ENCODE peak calls at places on chromosomes 4 and X, in nine cellular contexts. U is GM23338; Q is AG10803; T is CD8-positive, alpha-beta T cell; K is heart left ventricle; X is bronchial epithelial cell; S is heart right ventricle; P is colonic mucosa; A is right lobe of liver. Y is an unnamed sample.

GRCh38 chr4:36610628-36611027 is 329.2 kb downstream of the DTHD1 start:
- DNase-seq in U (no peak), Q (no peak), T (no peak), K (no peak), X (no peak), S (no peak), P (no peak), A (no peak), Y (no peak)

GRCh38 chr4:116275006-116275405 is 810.4 kb downstream of the TRAM1L1 start:
- DNase-seq in U (no peak), Q (no peak), T (no peak), K (no peak), X (no peak), S (no peak), P (no peak), A (no peak), Y (no peak)

GRCh38 chrX:78102100-78102499 is 1.9 kb upstream of the PGK1 start:
- DNase-seq in U (no peak), Q (no peak), T (no peak), K (no peak), X (no peak), S (no peak), P (no peak), A (no peak), Y (no peak)

GRCh38 chr4:172202480-172203076 is 389.4 kb downstream of the GALNTL6 start:
- DNase-seq in U (peak), Q (peak), T (no peak), K (no peak), X (peak), S (no peak), P (no peak), A (no peak), Y (peak)

GRCh38 chr4:52102587-52102986 is 51.5 kb downstream of the SPATA18 start:
- DNase-seq in U (no peak), Q (no peak), T (no peak), K (no peak), X (peak), S (no peak), P (no peak), A (no peak), Y (peak)

GRCh38 chr4:173525118-173526033 is 4.7 kb downstream of the HAND2 start:
- DNase-seq in U (peak), Q (no peak), T (no peak), K (no peak), X (no peak), S (peak), P (no peak), A (no peak), Y (peak)

GRCh38 chr4:182569561-182569960 is 326.4 kb downstream of the TENM3 start:
- DNase-seq in U (no peak), Q (no peak), T (no peak), K (no peak), X (no peak), S (no peak), P (no peak), A (no peak), Y (no peak)

GRCh38 chrX:10085223-10085622 is 71.6 kb upstream of the CLCN4 start:
- DNase-seq in U (no peak), Q (no peak), T (no peak), K (no peak), X (peak), S (no peak), P (no peak), A (no peak), Y (peak)

GRCh38 chrX:131262738-131263679 is 26.1 kb downstream of the IGSF1 start:
- DNase-seq in U (peak), Q (no peak), T (no peak), K (no peak), X (peak), S (peak), P (no peak), A (peak), Y (no peak)

GRCh38 chrX:118989886-118990285 is 15.5 kb downstream of the LONRF3 start:
- DNase-seq in U (no peak), Q (no peak), T (no peak), K (no peak), X (no peak), S (no peak), P (no peak), A (no peak), Y (no peak)

GRCh38 chr4:123838426-123838825 is 441.8 kb downstream of the SPRY1 start:
- DNase-seq in U (no peak), Q (no peak), T (no peak), K (no peak), X (no peak), S (no peak), P (no peak), A (no peak), Y (no peak)

GRCh38 chrX:11188664-11189063 is 77.5 kb downstream of the HCCS start:
- DNase-seq in U (no peak), Q (peak), T (no peak), K (no peak), X (peak), S (no peak), P (no peak), A (no peak), Y (no peak)

GRCh38 chrX:29555465-29556091 is 659.8 kb upstream of the MAGEB2 start:
- DNase-seq in U (no peak), Q (no peak), T (no peak), K (no peak), X (peak), S (no peak), P (no peak), A (no peak), Y (no peak)

GRCh38 chrX:69109706-69110635 is 55.3 kb downstream of the PJA1 start:
- DNase-seq in U (no peak), Q (peak), T (no peak), K (no peak), X (peak), S (no peak), P (no peak), A (no peak), Y (no peak)

GRCh38 chr4:6695660-6696581 is 2.2 kb downstream of the S100P start:
- DNase-seq in U (no peak), Q (no peak), T (peak), K (no peak), X (no peak), S (no peak), P (peak), A (peak), Y (no peak)

GRCh38 chr4:138236035-138236434 is 6.1 kb downstream of the SLC7A11 start:
- DNase-seq in U (no peak), Q (no peak), T (no peak), K (no peak), X (peak), S (no peak), P (no peak), A (no peak), Y (no peak)

DNA sequence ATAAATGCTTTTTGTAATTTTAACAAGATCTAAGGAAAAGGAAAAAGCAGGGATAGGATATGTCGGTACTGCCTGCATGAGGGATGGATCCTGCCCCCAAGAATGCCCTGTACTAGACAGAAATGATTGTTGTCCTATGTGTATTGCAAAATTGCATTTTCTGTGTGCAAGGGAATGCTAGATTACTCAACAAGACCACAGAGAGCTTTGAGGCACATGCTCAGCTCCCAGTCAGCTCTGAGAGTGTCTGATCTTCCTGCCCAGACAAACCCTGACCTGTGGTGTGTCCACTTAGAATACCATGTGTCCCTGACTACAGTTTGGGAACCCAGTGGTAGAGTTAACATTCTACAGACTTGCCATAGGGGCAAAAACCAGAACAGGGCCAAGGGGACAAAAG is 129.2 kb upstream of the PAK3 start:
- DNase-seq in U (no peak), Q (peak), T (no peak), K (no peak), X (peak), S (no peak), P (no peak), A (no peak), Y (peak)
- TF ChIP-seq CTCF in U (no peak), Q (no peak), T (no peak), K (no peak), X (no peak), S (no peak), P (no peak), A (no peak), Y (no peak)

GRCh38 chr4:153522800-153523089 is 56.6 kb downstream of the TMEM131L start:
- DNase-seq in U (no peak), Q (no peak), T (no peak), K (no peak), X (no peak), S (no peak), P (no peak), A (no peak), Y (no peak)
- H3K4me3 ChIP-seq in U (no peak), Q (no peak), T (peak), K (no peak), X (no peak), S (no peak), P (no peak), A (no peak), Y (no peak)

DNA sequence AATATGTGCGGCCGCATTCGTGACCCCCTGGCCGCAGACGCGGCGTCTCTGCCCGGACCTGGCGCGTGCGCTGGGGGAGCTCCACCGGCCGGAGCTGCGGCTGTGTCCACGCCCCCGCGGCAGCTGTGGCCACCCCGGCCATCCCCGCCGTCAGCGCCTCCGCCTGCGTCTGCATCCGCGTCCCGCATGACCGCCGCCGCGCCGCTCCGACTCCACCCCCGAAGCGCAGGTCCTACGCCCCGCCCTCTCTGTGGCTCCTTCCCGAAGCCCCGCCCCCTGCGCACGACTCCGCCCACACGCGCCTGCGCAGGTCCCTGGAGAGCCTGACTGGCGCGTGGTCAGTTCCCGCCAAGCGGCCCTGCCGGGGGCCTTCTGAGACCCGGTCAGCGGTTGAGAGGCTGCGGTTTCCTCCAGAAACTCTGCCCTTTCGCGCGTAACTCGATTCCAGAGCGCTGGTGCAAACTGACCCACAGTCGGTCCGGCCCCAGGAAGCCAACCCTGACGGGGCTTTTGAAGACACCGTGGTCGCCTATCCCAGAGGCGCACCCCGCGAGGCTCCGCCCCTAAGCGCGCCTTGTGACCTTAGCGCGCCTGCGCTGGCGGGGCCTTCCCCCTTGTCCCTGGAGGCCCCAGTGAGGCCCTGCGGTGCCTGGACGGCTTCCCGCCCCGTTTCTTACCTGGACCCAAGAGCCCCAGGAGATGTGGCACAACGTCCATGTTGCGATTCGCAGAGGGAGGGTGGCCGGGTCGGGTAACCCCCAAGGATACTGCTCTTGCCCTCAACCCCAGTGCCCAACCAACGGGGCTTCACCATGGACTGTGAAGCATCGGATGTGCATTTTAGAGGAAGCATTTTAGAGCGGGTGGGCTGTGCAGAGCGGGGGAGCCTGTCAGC is at the start of gene LAGE3:
- DNase-seq in U (peak), Q (peak), T (peak), K (peak), X (peak), S (peak), P (peak), A (peak), Y (peak)
- TF ChIP-seq CTCF in U (no peak), Q (no peak), T (no peak), K (no peak), X (no peak), S (no peak), P (no peak), A (no peak), Y (no peak)

GRCh38 chrX:17375631-17376380 is 806 bp downstream of the NHS start:
- DNase-seq in U (peak), Q (peak), T (no peak), K (peak), X (no peak), S (peak), P (no peak), A (no peak), Y (peak)
- H3K4me3 ChIP-seq in U (peak), Q (peak), T (no peak), K (peak), X (peak), S (peak), P (peak), A (peak), Y (peak)

DNA sequence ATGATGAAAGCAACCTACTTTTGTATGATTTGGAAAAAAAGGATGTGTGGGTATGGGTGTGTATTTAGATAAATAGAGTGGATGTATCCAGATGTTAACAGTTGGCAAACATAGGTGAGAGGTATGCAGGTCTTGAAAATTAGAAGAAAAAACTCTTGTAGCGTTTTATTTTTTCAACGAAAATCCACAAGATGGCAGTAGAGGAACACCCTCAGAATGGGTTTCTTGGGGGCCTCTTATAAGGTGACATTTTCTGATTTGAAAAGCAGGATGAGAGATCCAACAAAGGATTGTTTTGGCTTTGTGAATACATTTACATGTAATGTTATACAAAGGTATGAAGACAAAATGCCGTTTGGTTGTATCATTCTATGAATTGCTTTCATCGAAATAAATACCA is 68.3 kb downstream of the FMR1NB start:
- DNase-seq in U (peak), Q (peak), T (no peak), K (no peak), X (peak), S (no peak), P (no peak), A (no peak), Y (peak)
- TF ChIP-seq CTCF in U (peak), Q (peak), T (peak), K (peak), X (peak), S (peak), P (peak), A (peak), Y (peak)

DNA sequence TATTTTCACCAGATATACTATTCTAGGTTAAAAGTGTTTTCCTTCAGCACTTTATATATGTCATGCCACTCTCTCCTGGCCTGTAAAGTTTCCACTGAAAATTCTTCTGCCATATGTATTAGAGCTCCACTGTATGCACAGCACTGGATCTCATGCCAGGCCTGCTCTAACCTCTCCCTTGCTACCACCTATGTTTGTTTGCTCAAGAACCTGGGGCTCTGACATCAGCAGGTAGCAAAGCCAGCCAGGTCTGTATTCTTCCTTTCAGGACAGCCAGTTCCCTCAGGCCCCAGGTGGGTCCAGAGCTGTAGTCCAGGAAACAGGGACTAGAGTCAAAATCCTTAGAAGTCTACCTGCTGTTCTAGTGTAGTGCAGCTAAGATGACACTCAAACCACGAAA is 19.1 kb upstream of the MUC7 start:
- DNase-seq in U (no peak), Q (no peak), T (no peak), K (no peak), X (no peak), S (no peak), P (no peak), A (no peak), Y (no peak)
- H3K4me3 ChIP-seq in U (no peak), Q (no peak), T (no peak), K (no peak), X (no peak), S (no peak), P (no peak), A (no peak), Y (no peak)

DNA sequence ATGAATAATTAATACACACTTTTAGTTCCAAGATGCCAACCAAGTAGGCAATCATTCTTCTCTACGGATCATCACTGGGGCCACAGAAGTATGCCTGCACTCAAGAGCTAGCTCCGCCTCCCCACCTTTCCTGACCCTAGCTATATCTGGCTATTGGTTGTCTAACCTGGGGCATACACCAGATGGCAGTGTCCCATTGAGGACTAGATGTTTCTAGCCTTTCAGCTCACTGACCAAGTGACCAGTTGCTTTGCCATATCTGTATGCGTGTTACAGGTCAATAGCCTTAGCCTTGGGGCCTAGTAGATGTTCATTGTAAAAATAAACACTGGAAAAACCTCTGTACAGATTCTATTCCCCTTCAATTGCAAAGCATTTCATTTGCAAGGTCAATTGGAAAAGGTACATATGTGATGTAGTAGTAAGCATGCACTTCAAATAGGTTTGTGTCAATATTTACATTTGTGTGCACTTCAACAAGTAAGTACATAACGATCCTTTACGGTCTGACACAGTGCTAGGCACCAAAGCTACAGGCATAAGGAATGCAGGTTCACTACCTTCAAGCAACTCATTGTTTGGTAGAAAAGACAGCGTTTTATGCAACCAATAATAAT is 521.7 kb downstream of the PPARGC1A start:
- DNase-seq in U (peak), Q (no peak), T (no peak), K (peak), X (peak), S (no peak), P (peak), A (peak), Y (no peak)
- TF ChIP-seq CTCF in U (peak), Q (peak), T (no peak), K (peak), X (peak), S (peak), P (peak), A (peak), Y (peak)

GRCh38 chr4:139655116-139655515 is 10.5 kb upstream of the MGST2 start:
- DNase-seq in U (no peak), Q (peak), T (no peak), K (no peak), X (peak), S (no peak), P (no peak), A (no peak), Y (peak)

GRCh38 chr4:139647184-139647583 is 18.4 kb upstream of the MGST2 start:
- DNase-seq in U (no peak), Q (no peak), T (no peak), K (no peak), X (peak), S (no peak), P (no peak), A (no peak), Y (no peak)

GRCh38 chr4:139647952-139648351 is 17.7 kb upstream of the MGST2 start:
- DNase-seq in U (no peak), Q (no peak), T (no peak), K (no peak), X (no peak), S (no peak), P (no peak), A (no peak), Y (no peak)

GRCh38 chr4:139654516-139654915 is 11.1 kb upstream of the MGST2 start:
- DNase-seq in U (no peak), Q (no peak), T (no peak), K (no peak), X (no peak), S (no peak), P (no peak), A (no peak), Y (no peak)

GRCh38 chr4:139651282-139652194 is 14.1 kb upstream of the MGST2 start:
- DNase-seq in U (peak), Q (peak), T (peak), K (peak), X (peak), S (peak), P (peak), A (peak), Y (peak)
- H3K4me3 ChIP-seq in U (no peak), Q (no peak), T (no peak), K (no peak), X (no peak), S (no peak), P (no peak), A (no peak), Y (no peak)

GRCh38 chr4:133152801-133153526 is 3.9 kb downstream of the PCDH10 start:
- DNase-seq in U (peak), Q (no peak), T (no peak), K (no peak), X (no peak), S (no peak), P (no peak), A (no peak), Y (peak)

GRCh38 chr4:133152330-133152791 is 3.3 kb downstream of the PCDH10 start:
- DNase-seq in U (peak), Q (no peak), T (no peak), K (no peak), X (no peak), S (no peak), P (no peak), A (no peak), Y (peak)

GRCh38 chr4:133156556-133156955 is 7.5 kb downstream of the PCDH10 start:
- DNase-seq in U (no peak), Q (no peak), T (no peak), K (no peak), X (no peak), S (no peak), P (no peak), A (no peak), Y (no peak)

GRCh38 chr4:133156096-133156495 is 7.0 kb downstream of the PCDH10 start:
- DNase-seq in U (no peak), Q (no peak), T (no peak), K (no peak), X (no peak), S (no peak), P (no peak), A (no peak), Y (no peak)

DNA sequence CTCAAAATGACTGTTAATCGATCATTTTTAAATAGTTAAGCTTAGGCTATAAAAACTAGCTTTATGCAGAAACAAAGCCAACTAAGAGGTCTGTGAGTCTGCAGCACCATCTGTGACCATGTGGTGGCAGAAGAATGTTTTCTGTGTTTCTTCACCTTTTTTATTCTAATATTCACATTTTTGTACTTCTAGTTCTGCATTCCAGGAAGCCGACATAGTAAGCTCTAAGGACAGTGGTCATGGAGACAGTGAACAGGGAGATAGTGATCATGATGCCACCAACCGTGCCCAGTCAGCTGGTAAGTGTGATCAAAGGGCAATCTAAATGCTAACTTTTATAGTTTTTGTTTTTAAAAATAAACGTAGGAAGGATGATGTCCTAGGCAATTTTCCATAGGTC is 5.6 kb downstream of the PCDH10 start:
- DNase-seq in U (peak), Q (peak), T (no peak), K (no peak), X (peak), S (no peak), P (no peak), A (no peak), Y (peak)
- TF ChIP-seq CTCF in U (peak), Q (peak), T (no peak), K (peak), X (peak), S (no peak), P (no peak), A (peak), Y (peak)

Y was measured in fibroblast of pulmonary artery.